ENCODE peak calls at places on chromosomes 7 and 10, in six cellular contexts. U is stimulated activated CD4-positive, alpha-beta T cell treated with anti-CD3 and anti-CD28 coated beads, Interleukin-15, amount 100 ng/mL, for 48 hours; E is prostate gland; W is immature natural killer cell; G is ELR; S is NCI-H2171 treated with DMSO at 0.1 percent for 48 hours. N is an unnamed sample.

GRCh38 chr7:1413936-1414639 is 45.2 kb downstream of the MICALL2 start:
- DNase-seq in E (no peak), G (no peak), W (no peak), U (no peak), S (peak), N (no peak)

GRCh38 chr10:31700222-31700621 is 228.4 kb downstream of the ARHGAP12 start:
- DNase-seq in G (no peak), S (peak), U (no peak), E (no peak), W (no peak), N (no peak)

GRCh38 chr7:131302453-131302852 is 25.2 kb upstream of the MKLN1 start:
- DNase-seq in S (no peak), U (no peak), G (no peak), E (no peak), W (no peak), N (no peak)

GRCh38 chr7:102935450-102936110 is 22.8 kb downstream of the LRRC17 start:
- DNase-seq in W (no peak), E (no peak), G (no peak), U (no peak), S (no peak), N (no peak)

GRCh38 chr7:83469491-83469890 is 179.4 kb downstream of the SEMA3E start:
- DNase-seq in E (no peak), G (peak), S (no peak), W (no peak), U (no peak), N (no peak)

GRCh38 chr7:82677493-82677892 is 233.9 kb upstream of the CACNA2D1 start:
- DNase-seq in S (peak), U (peak), E (no peak), W (peak), G (peak), N (no peak)

GRCh38 chr7:930975-931758 is 23.3 kb downstream of the ADAP1 start:
- DNase-seq in S (no peak), G (no peak), E (no peak), U (no peak), W (no peak), N (no peak)

GRCh38 chr10:29344073-29344820 is 55.4 kb downstream of the LYZL1 start:
- DNase-seq in S (no peak), U (no peak), G (peak), W (no peak), E (no peak), N (no peak)

GRCh38 chr7:124246262-124246863 is 213.5 kb upstream of the TMEM229A start:
- DNase-seq in S (no peak), G (no peak), U (no peak), E (no peak), W (no peak), N (no peak)

GRCh38 chr10:118472415-118472814 is 123.0 kb downstream of the PRLHR start:
- DNase-seq in E (no peak), W (no peak), U (no peak), S (no peak), G (peak), N (no peak)

GRCh38 chr10:98267894-98268693 is at the start of gene LOXL4:
- DNase-seq in U (no peak), W (peak), G (peak), E (no peak), S (peak), N (peak)

GRCh38 chr10:125634606-125635005 is 48.4 kb downstream of the TEX36 start:
- DNase-seq in W (no peak), E (no peak), U (no peak), S (no peak), G (no peak), N (no peak)

GRCh38 chr7:100897111-100897608 is 1.5 kb upstream of the ACHE start:
- DNase-seq in S (peak), W (peak), U (no peak), G (peak), E (peak), N (peak)

GRCh38 chr10:7258948-7259523 is 151.8 kb downstream of the SFMBT2 start:
- DNase-seq in E (no peak), W (peak), S (no peak), U (peak), G (no peak), N (no peak)

GRCh38 chr7:157775021-157775559 is 438.3 kb downstream of the DNAJB6 start:
- DNase-seq in E (no peak), G (no peak), W (no peak), U (no peak), S (no peak), N (no peak)

GRCh38 chr7:106959753-106960152 is 84.8 kb upstream of the PRKAR2B start:
- DNase-seq in S (no peak), E (no peak), G (peak), W (no peak), U (no peak), N (no peak)

GRCh38 chr10:118216526-118217035 is 125.5 kb downstream of the FAM204A start:
- DNase-seq in U (no peak), W (no peak), S (no peak), G (no peak), E (no peak), N (no peak)

GRCh38 chr7:101554584-101555268 is 74.4 kb downstream of the MYL10 start:
- DNase-seq in E (no peak), W (no peak), U (no peak), S (no peak), G (no peak), N (no peak)

GRCh38 chr10:54869022-54869421 is 68.0 kb upstream of the PCDH15 start:
- DNase-seq in U (no peak), W (no peak), E (no peak), G (no peak), S (no peak), N (no peak)

GRCh38 chr7:158372400-158373302 is 215.0 kb downstream of the PTPRN2 start:
- DNase-seq in S (no peak), G (no peak), E (no peak), W (no peak), U (no peak), N (no peak)

GRCh38 chr7:7228967-7229366 is 46.6 kb downstream of the C1GALT1 start:
- DNase-seq in S (no peak), U (no peak), W (no peak), G (no peak), E (no peak), N (no peak)

GRCh38 chr7:2873146-2873545 is 29.0 kb upstream of the GNA12 start:
- DNase-seq in G (peak), W (no peak), S (no peak), U (no peak), E (no peak), N (no peak)

GRCh38 chr7:51189777-51190176 is 126.8 kb downstream of the COBL start:
- DNase-seq in S (no peak), G (no peak), W (no peak), U (no peak), E (no peak), N (no peak)

GRCh38 chr7:107661081-107661864 is 645 bp downstream of the SLC26A4 start:
- DNase-seq in U (peak), W (no peak), G (peak), S (peak), E (peak), N (peak)

GRCh38 chr10:132882481-132882951 is 59.9 kb downstream of the CFAP46 start:
- DNase-seq in S (no peak), U (no peak), W (no peak), G (no peak), E (no peak), N (no peak)

GRCh38 chr10:60706146-60706545 is 72.1 kb upstream of the CDK1 start:
- DNase-seq in W (no peak), E (no peak), S (no peak), G (no peak), U (no peak), N (no peak)

GRCh38 chr7:79436378-79436777 is 17.1 kb downstream of the MAGI2 start:
- DNase-seq in S (no peak), G (peak), U (no peak), W (no peak), E (no peak), N (no peak)

GRCh38 chr7:55474944-55475911 is 97.1 kb downstream of the VOPP1 start:
- DNase-seq in G (no peak), U (no peak), S (no peak), W (peak), E (no peak), N (no peak)

GRCh38 chr7:126803060-126803665 is 449.6 kb downstream of the GRM8 start:
- DNase-seq in G (peak), E (peak), U (peak), S (peak), W (peak), N (no peak)

N was measured in retina.